ENCODE peak calls at places on chromosomes 2 and 18, in four cellular contexts. One of them, this sample, is unnamed.

GRCh38 chr2:201452856-201453643 is 1.5 kb downstream of the STRADB start:
- DNase-seq in GM12878: no peak
- DNase-seq in choroid plexus epithelial cell: no peak
- DNase-seq in CD4-positive, alpha-beta T cell: no peak
- DNase-seq in this sample: no peak

GRCh38 chr2:232787806-232788205 is 11.4 kb upstream of the KCNJ13 start:
- DNase-seq in GM12878: no peak
- DNase-seq in CD4-positive, alpha-beta T cell: no peak
- DNase-seq in choroid plexus epithelial cell: no peak
- DNase-seq in this sample: no peak

GRCh38 chr2:8819194-8819593 is 18.2 kb downstream of the KIDINS220 start:
- DNase-seq in GM12878: no peak
- DNase-seq in CD4-positive, alpha-beta T cell: no peak
- DNase-seq in choroid plexus epithelial cell: no peak
- DNase-seq in this sample: no peak

GRCh38 chr2:40030451-40030975 is 251.5 kb upstream of the THUMPD2 start:
- DNase-seq in CD4-positive, alpha-beta T cell: no peak
- DNase-seq in GM12878: no peak
- DNase-seq in choroid plexus epithelial cell: no peak
- DNase-seq in this sample: no peak

GRCh38 chr2:147382322-147382948 is 462.4 kb upstream of the ACVR2A start:
- DNase-seq in CD4-positive, alpha-beta T cell: no peak
- DNase-seq in choroid plexus epithelial cell: no peak
- DNase-seq in GM12878: no peak
- DNase-seq in this sample: no peak

GRCh38 chr2:216316743-216317142 is 55.5 kb downstream of the MARCHF4 start:
- DNase-seq in GM12878: no peak
- DNase-seq in CD4-positive, alpha-beta T cell: no peak
- DNase-seq in choroid plexus epithelial cell: peak
- DNase-seq in this sample: no peak

GRCh38 chr18:54052259-54052658 is 172.2 kb downstream of the MBD2 start:
- DNase-seq in GM12878: no peak
- DNase-seq in choroid plexus epithelial cell: no peak
- DNase-seq in CD4-positive, alpha-beta T cell: no peak
- DNase-seq in this sample: no peak

GRCh38 chr2:160467086-160467485 is 26.5 kb downstream of the RBMS1 start:
- DNase-seq in choroid plexus epithelial cell: no peak
- DNase-seq in GM12878: no peak
- DNase-seq in CD4-positive, alpha-beta T cell: no peak
- DNase-seq in this sample: no peak

GRCh38 chr2:156800065-156800556 is 363.9 kb downstream of the GPD2 start:
- DNase-seq in choroid plexus epithelial cell: no peak
- DNase-seq in GM12878: no peak
- DNase-seq in CD4-positive, alpha-beta T cell: no peak
- DNase-seq in this sample: no peak

GRCh38 chr2:202510911-202511310 is 123.9 kb upstream of the FAM117B start:
- DNase-seq in CD4-positive, alpha-beta T cell: no peak
- DNase-seq in GM12878: no peak
- DNase-seq in choroid plexus epithelial cell: peak
- DNase-seq in this sample: no peak

GRCh38 chr2:153871231-153872221 is at the start of gene GALNT13:
- DNase-seq in GM12878: no peak
- DNase-seq in choroid plexus epithelial cell: peak
- DNase-seq in CD4-positive, alpha-beta T cell: no peak
- DNase-seq in this sample: no peak

GRCh38 chr2:19021721-19022120 is 336.7 kb downstream of the OSR1 start:
- DNase-seq in GM12878: no peak
- DNase-seq in CD4-positive, alpha-beta T cell: no peak
- DNase-seq in choroid plexus epithelial cell: peak
- DNase-seq in this sample: no peak

GRCh38 chr2:235048549-235048948 is 96.7 kb downstream of the SH3BP4 start:
- DNase-seq in CD4-positive, alpha-beta T cell: no peak
- DNase-seq in choroid plexus epithelial cell: no peak
- DNase-seq in GM12878: no peak
- DNase-seq in this sample: no peak

GRCh38 chr18:2906522-2907458 is 60.0 kb downstream of the EMILIN2 start:
- DNase-seq in choroid plexus epithelial cell: no peak
- DNase-seq in GM12878: no peak
- DNase-seq in CD4-positive, alpha-beta T cell: peak
- DNase-seq in this sample: peak

GRCh38 chr2:172914277-172915003 is 161.2 kb upstream of the MAP3K20 start:
- DNase-seq in CD4-positive, alpha-beta T cell: no peak
- DNase-seq in choroid plexus epithelial cell: no peak
- DNase-seq in GM12878: no peak
- DNase-seq in this sample: no peak

GRCh38 chr2:112834379-112835014 is 2.1 kb downstream of the IL1B start:
- DNase-seq in CD4-positive, alpha-beta T cell: no peak
- DNase-seq in choroid plexus epithelial cell: peak
- DNase-seq in GM12878: no peak
- DNase-seq in this sample: no peak

GRCh38 chr2:191625016-191625415 is 52.9 kb upstream of the NABP1 start:
- DNase-seq in GM12878: no peak
- DNase-seq in CD4-positive, alpha-beta T cell: peak
- DNase-seq in choroid plexus epithelial cell: peak
- DNase-seq in this sample: no peak

GRCh38 chr2:232088771-232089170 is 127.3 kb downstream of the DIS3L2 start:
- DNase-seq in choroid plexus epithelial cell: peak
- DNase-seq in CD4-positive, alpha-beta T cell: no peak
- DNase-seq in GM12878: no peak
- DNase-seq in this sample: no peak

GRCh38 chr2:223995569-223995968 is 38.3 kb downstream of the MRPL44 start:
- DNase-seq in choroid plexus epithelial cell: peak
- DNase-seq in CD4-positive, alpha-beta T cell: no peak
- DNase-seq in GM12878: no peak
- DNase-seq in this sample: no peak

GRCh38 chr2:20148411-20148810 is 76.5 kb downstream of the SDC1 start:
- DNase-seq in GM12878: no peak
- DNase-seq in choroid plexus epithelial cell: peak
- DNase-seq in CD4-positive, alpha-beta T cell: no peak
- DNase-seq in this sample: no peak

GRCh38 chr2:159938375-159938774 is 124.0 kb downstream of the PLA2R1 start:
- DNase-seq in GM12878: no peak
- DNase-seq in CD4-positive, alpha-beta T cell: no peak
- DNase-seq in choroid plexus epithelial cell: no peak
- DNase-seq in this sample: no peak

GRCh38 chr2:56132138-56132537 is 51.7 kb upstream of the CCDC85A start:
- DNase-seq in choroid plexus epithelial cell: peak
- DNase-seq in CD4-positive, alpha-beta T cell: no peak
- DNase-seq in GM12878: no peak
- DNase-seq in this sample: no peak

GRCh38 chr2:68603059-68603458 is 40.3 kb upstream of the PROKR1 start:
- DNase-seq in GM12878: no peak
- DNase-seq in CD4-positive, alpha-beta T cell: no peak
- DNase-seq in choroid plexus epithelial cell: no peak
- DNase-seq in this sample: no peak
- TF ChIP-seq CTCF in GM12878: no peak
- TF ChIP-seq CTCF in CD4-positive, alpha-beta T cell: no peak
- TF ChIP-seq CTCF in choroid plexus epithelial cell: no peak
- TF ChIP-seq CTCF in this sample: no peak

GRCh38 chr2:10277293-10278028 is 25.2 kb upstream of the HPCAL1 start:
- DNase-seq in CD4-positive, alpha-beta T cell: no peak
- DNase-seq in GM12878: no peak
- DNase-seq in choroid plexus epithelial cell: no peak
- DNase-seq in this sample: no peak

GRCh38 chr2:10278763-10279471 is 23.8 kb upstream of the HPCAL1 start:
- DNase-seq in GM12878: no peak
- DNase-seq in CD4-positive, alpha-beta T cell: no peak
- DNase-seq in choroid plexus epithelial cell: no peak
- DNase-seq in this sample: no peak

GRCh38 chr2:10274983-10275802 is 27.5 kb upstream of the HPCAL1 start:
- DNase-seq in CD4-positive, alpha-beta T cell: no peak
- DNase-seq in GM12878: no peak
- DNase-seq in choroid plexus epithelial cell: no peak
- DNase-seq in this sample: no peak

GRCh38 chr2:10278029-10278762 is 24.5 kb upstream of the HPCAL1 start:
- DNase-seq in CD4-positive, alpha-beta T cell: no peak
- DNase-seq in GM12878: no peak
- DNase-seq in choroid plexus epithelial cell: peak
- DNase-seq in this sample: no peak

DNA sequence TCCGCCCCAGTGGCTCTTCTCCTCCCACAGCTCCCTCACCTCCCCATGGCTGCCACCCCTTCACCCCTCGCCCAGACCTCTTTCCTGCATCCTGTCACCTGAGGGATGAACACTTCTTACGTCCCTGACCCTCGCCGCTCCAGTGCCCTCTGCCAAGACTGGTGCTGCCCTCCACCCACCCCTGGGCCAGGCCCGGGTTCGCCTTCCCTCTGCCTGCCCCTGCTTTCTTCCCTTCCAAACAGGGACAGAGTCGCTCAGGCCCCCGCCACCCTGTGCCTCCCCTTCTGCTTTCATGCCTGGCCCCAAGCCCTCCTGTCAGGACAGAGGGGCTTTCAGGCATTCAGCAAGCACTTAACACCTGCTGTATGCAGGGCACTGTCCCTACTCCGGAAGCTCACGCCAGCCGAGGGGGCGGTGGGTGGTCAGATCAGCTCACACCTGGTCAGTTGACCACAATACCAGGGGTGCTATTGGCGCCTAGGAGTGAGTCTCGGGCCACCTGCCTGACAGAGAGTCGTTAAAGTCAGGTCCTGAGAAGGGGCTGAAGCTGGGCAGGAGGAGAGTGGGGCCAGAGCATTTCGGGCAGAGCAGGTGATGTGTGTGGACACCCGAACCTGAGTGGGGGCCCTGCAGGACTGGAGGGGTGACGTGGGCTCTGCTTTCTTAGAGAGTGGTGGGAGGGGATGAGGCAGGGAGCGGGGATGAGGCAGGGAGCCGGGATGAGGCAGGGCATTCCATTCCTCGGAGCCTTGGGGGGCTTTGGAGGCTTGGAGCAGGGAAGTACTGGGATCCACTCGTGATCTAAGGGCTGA is 26.0 kb upstream of the HPCAL1 start:
- DNase-seq in choroid plexus epithelial cell: no peak
- DNase-seq in GM12878: no peak
- DNase-seq in CD4-positive, alpha-beta T cell: no peak
- DNase-seq in this sample: no peak
- TF ChIP-seq CTCF in choroid plexus epithelial cell: no peak
- TF ChIP-seq CTCF in GM12878: no peak
- TF ChIP-seq CTCF in CD4-positive, alpha-beta T cell: no peak
- TF ChIP-seq CTCF in this sample: no peak

DNA sequence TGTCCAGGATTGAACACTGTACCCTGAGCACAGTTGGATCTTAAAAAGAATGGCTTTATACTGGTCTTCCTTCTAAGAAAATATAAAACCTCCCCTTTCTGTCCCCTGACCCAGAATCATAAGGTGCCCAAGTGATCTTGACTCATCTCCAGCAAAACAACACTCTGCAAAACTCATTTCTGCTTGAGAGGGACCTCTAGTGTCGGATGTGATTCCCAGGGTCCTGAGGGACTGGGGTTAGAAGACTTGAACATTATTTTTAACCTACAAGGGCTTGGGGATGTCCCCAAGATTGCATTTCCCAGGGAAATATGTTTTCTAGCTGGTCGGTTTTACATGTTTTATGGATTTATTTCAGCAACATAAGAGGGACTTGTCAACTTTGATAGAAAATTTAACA is 1318.5 kb upstream of the CELF4 start:
- DNase-seq in GM12878: no peak
- DNase-seq in choroid plexus epithelial cell: no peak
- DNase-seq in CD4-positive, alpha-beta T cell: no peak
- DNase-seq in this sample: no peak
- TF ChIP-seq CTCF in GM12878: no peak
- TF ChIP-seq CTCF in choroid plexus epithelial cell: no peak
- TF ChIP-seq CTCF in CD4-positive, alpha-beta T cell: no peak
- TF ChIP-seq CTCF in this sample: no peak

DNA sequence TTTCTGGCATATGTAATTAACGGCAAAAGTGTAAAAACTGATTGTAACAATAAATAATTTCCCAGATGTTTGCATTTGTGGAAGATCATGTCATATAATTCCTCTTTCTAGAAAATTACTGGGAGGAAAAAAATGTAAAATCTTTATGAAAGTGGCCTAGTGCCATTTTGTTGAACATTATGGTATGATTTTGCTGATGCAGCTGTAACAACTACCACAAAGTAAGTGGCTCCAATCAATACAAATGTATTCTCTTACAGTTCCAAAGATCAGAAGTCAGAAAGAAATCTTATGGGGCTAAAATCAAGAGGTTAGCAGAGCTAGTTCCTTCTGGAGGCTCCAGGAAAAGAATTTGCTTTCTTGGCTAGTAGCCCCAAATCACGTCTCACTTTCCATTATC is 281.4 kb downstream of the CCDC178 start:
- DNase-seq in choroid plexus epithelial cell: no peak
- DNase-seq in GM12878: no peak
- DNase-seq in CD4-positive, alpha-beta T cell: no peak
- DNase-seq in this sample: no peak
- TF ChIP-seq CTCF in choroid plexus epithelial cell: no peak
- TF ChIP-seq CTCF in GM12878: no peak
- TF ChIP-seq CTCF in CD4-positive, alpha-beta T cell: no peak
- TF ChIP-seq CTCF in this sample: no peak

DNA sequence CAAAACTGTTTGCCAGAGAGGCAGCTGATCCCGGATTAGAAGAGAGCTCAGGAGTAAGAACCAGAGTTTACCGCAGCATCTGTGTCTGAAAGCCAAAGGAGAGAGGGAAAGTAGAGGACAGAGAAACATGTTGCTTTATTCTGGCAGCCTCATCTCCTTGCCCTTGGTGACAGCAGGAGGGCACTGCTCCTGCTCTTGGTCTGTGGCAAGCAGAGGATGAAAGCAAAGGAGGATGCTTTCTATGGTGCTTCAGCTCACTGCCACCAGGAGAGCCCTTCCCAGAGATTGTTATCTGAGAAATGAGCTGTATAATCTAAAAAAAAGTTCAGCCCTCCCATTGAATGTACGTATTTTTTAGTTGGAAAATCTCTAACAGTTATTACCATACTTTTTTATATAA is 7.7 kb downstream of the SLC1A4 start:
- DNase-seq in CD4-positive, alpha-beta T cell: no peak
- DNase-seq in GM12878: no peak
- DNase-seq in choroid plexus epithelial cell: no peak
- DNase-seq in this sample: no peak
- TF ChIP-seq CTCF in CD4-positive, alpha-beta T cell: no peak
- TF ChIP-seq CTCF in GM12878: peak
- TF ChIP-seq CTCF in choroid plexus epithelial cell: peak
- TF ChIP-seq CTCF in this sample: no peak

GRCh38 chr2:176110975-176111663 is 4.0 kb downstream of the HOXD11 start:
- DNase-seq in choroid plexus epithelial cell: peak
- DNase-seq in CD4-positive, alpha-beta T cell: no peak
- DNase-seq in GM12878: no peak
- DNase-seq in this sample: no peak
- TF ChIP-seq CTCF in choroid plexus epithelial cell: peak
- TF ChIP-seq CTCF in CD4-positive, alpha-beta T cell: no peak
- TF ChIP-seq CTCF in GM12878: peak
- TF ChIP-seq CTCF in this sample: no peak

GRCh38 chr2:120908314-120908975 is 172.8 kb downstream of the GLI2 start:
- DNase-seq in choroid plexus epithelial cell: no peak
- DNase-seq in CD4-positive, alpha-beta T cell: no peak
- DNase-seq in GM12878: no peak
- DNase-seq in this sample: no peak

GRCh38 chr2:120909102-120909501 is 173.4 kb downstream of the GLI2 start:
- DNase-seq in choroid plexus epithelial cell: no peak
- DNase-seq in GM12878: no peak
- DNase-seq in CD4-positive, alpha-beta T cell: no peak
- DNase-seq in this sample: no peak

GRCh38 chr2:120906914-120907313 is 171.2 kb downstream of the GLI2 start:
- DNase-seq in CD4-positive, alpha-beta T cell: no peak
- DNase-seq in GM12878: no peak
- DNase-seq in choroid plexus epithelial cell: no peak
- DNase-seq in this sample: no peak

GRCh38 chr2:120905824-120906571 is 170.3 kb downstream of the GLI2 start:
- DNase-seq in choroid plexus epithelial cell: no peak
- DNase-seq in GM12878: no peak
- DNase-seq in CD4-positive, alpha-beta T cell: no peak
- DNase-seq in this sample: no peak

GRCh38 chr2:120907822-120908221 is 172.2 kb downstream of the GLI2 start:
- DNase-seq in GM12878: no peak
- DNase-seq in choroid plexus epithelial cell: no peak
- DNase-seq in CD4-positive, alpha-beta T cell: no peak
- DNase-seq in this sample: no peak
- TF ChIP-seq CTCF in GM12878: no peak
- TF ChIP-seq CTCF in choroid plexus epithelial cell: peak
- TF ChIP-seq CTCF in CD4-positive, alpha-beta T cell: no peak
- TF ChIP-seq CTCF in this sample: no peak

This sample was measured in activated B cell treated with CpG ODN at 0.5 μM for 24 hours.